ENCODE peak calls at places on chromosomes 13 and 19, in seven cellular contexts. U, W, S, V, I, P and K are unnamed samples.

GRCh38 chr13:107141767-107142166 is 573.8 kb upstream of the ARGLU1 start:
- DNase-seq in U (no peak), W (no peak), S (no peak), V (no peak), I (no peak), P (no peak), K (no peak)

GRCh38 chr19:39046037-39046821 is 13.9 kb upstream of the FBXO27 start:
- DNase-seq in U (no peak), W (no peak), S (no peak), V (peak; percentile 32), I (no peak), P (no peak), K (no peak)

GRCh38 chr13:70784590-70784989 is 676.3 kb upstream of the KLHL1 start:
- DNase-seq in U (no peak), W (no peak), S (no peak), V (no peak), I (no peak), P (no peak), K (no peak)

GRCh38 chr19:27844261-27844660 is 1368.7 kb downstream of the UQCRFS1 start:
- DNase-seq in U (no peak), W (no peak), S (no peak), V (no peak), I (no peak), P (no peak), K (no peak)

GRCh38 chr19:42005504-42005903 is 11.5 kb upstream of the ATP1A3 start:
- DNase-seq in U (no peak), W (no peak), S (no peak), V (no peak), I (no peak), P (no peak), K (no peak)

GRCh38 chr13:111999352-111999751 is 67.6 kb upstream of the SOX1 start:
- DNase-seq in U (no peak), W (no peak), S (no peak), V (no peak), I (no peak), P (no peak), K (no peak)

GRCh38 chr13:71306821-71307220 is 560.2 kb downstream of the DACH1 start:
- DNase-seq in U (no peak), W (no peak), S (no peak), V (no peak), I (no peak), P (no peak), K (no peak)

GRCh38 chr13:27258637-27259377 is 7.4 kb downstream of the RPL21 start:
- DNase-seq in U (no peak), W (no peak), S (no peak), V (no peak), I (no peak), P (no peak), K (no peak)

GRCh38 chr13:30151398-30151797 is 156.0 kb downstream of the KATNAL1 start:
- DNase-seq in U (no peak), W (no peak), S (no peak), V (no peak), I (no peak), P (no peak), K (no peak)

GRCh38 chr19:45547211-45547770 is 37.3 kb downstream of the OPA3 start:
- DNase-seq in U (no peak), W (no peak), S (no peak), V (no peak), I (no peak), P (no peak), K (no peak)

GRCh38 chr19:58393725-58394033 is 1.8 kb upstream of the RNF225 start:
- DNase-seq in U (no peak), W (no peak), S (no peak), V (no peak), I (no peak), P (no peak), K (no peak)

GRCh38 chr19:1019980-1020867 is 699 bp downstream of the TMEM259 start:
- DNase-seq in U (no peak), W (no peak), S (no peak), V (no peak), I (no peak), P (no peak), K (no peak)

GRCh38 chr13:47845981-47846380 is 155.1 kb downstream of the SUCLA2 start:
- DNase-seq in U (no peak), W (no peak), S (no peak), V (no peak), I (no peak), P (no peak), K (no peak)

GRCh38 chr13:109867766-109868165 is 81.4 kb upstream of the IRS2 start:
- DNase-seq in U (no peak), W (no peak), S (no peak), V (no peak), I (no peak), P (no peak), K (no peak)

GRCh38 chr19:44608391-44608821 is 5.0 kb upstream of the IGSF23 start:
- DNase-seq in U (no peak), W (no peak), S (no peak), V (no peak), I (peak; percentile 9), P (no peak), K (no peak)

GRCh38 chr13:104025303-104025702 is 959.1 kb upstream of the SLC10A2 start:
- DNase-seq in U (no peak), W (no peak), S (no peak), V (no peak), I (no peak), P (no peak), K (no peak)

GRCh38 chr19:18322318-18322758 is 538 bp downstream of the LSM4 start:
- DNase-seq in U (no peak), W (peak; percentile 40), S (peak; percentile 29), V (no peak), I (peak; percentile 60), P (peak; percentile 73), K (peak; percentile 52)

GRCh38 chr13:87677334-87678234 is 6.4 kb downstream of the SLITRK5 start:
- DNase-seq in U (no peak), W (peak; percentile 41), S (no peak), V (no peak), I (no peak), P (peak; percentile 28), K (no peak)

GRCh38 chr19:900302-901111 is 7.2 kb downstream of the RNU6-9 start:
- DNase-seq in U (no peak), W (no peak), S (no peak), V (no peak), I (no peak), P (no peak), K (no peak)

GRCh38 chr19:34082289-34083077 is 89.8 kb upstream of the LSM14A start:
- DNase-seq in U (no peak), W (no peak), S (no peak), V (no peak), I (no peak), P (no peak), K (peak; percentile 33)

GRCh38 chr19:32387701-32388392 is 17.7 kb upstream of the DPY19L3 start:
- DNase-seq in U (no peak), W (no peak), S (no peak), V (no peak), I (peak; percentile 61), P (no peak), K (peak; percentile 57)

GRCh38 chr19:27805848-27806247 is 1407.1 kb downstream of the UQCRFS1 start:
- DNase-seq in U (no peak), W (no peak), S (no peak), V (no peak), I (no peak), P (no peak), K (no peak)

GRCh38 chr13:63625869-63626268 is 2210.2 kb upstream of the PCDH20 start:
- DNase-seq in U (no peak), W (no peak), S (no peak), V (no peak), I (peak; percentile 18), P (no peak), K (no peak)

GRCh38 chr13:47474845-47475244 is 526.2 kb downstream of the SUCLA2 start:
- DNase-seq in U (no peak), W (no peak), S (no peak), V (no peak), I (no peak), P (no peak), K (no peak)

GRCh38 chr19:11264452-11265176 is 2.3 kb upstream of the DOCK6 start:
- DNase-seq in U (no peak), W (no peak), S (no peak), V (no peak), I (no peak), P (peak; percentile 73), K (no peak)

GRCh38 chr13:48816696-48817095 is 159.0 kb upstream of the FNDC3A start:
- DNase-seq in U (no peak), W (no peak), S (no peak), V (no peak), I (no peak), P (no peak), K (no peak)

GRCh38 chr13:112697756-112698655 is 8.2 kb downstream of the ATP11A start:
- DNase-seq in U (peak; percentile 49), W (no peak), S (no peak), V (no peak), I (no peak), P (no peak), K (no peak)

GRCh38 chr13:100336795-100337516 is 248.1 kb downstream of the PCCA start:
- DNase-seq in U (no peak), W (no peak), S (no peak), V (no peak), I (no peak), P (no peak), K (no peak)

GRCh38 chr13:74449811-74450524 is 315.8 kb upstream of the KLF12 start:
- DNase-seq in U (no peak), W (no peak), S (no peak), V (no peak), I (no peak), P (no peak), K (no peak)

GRCh38 chr13:22064854-22065646 is 394.2 kb downstream of the FGF9 start:
- DNase-seq in U (no peak), W (no peak), S (no peak), V (no peak), I (no peak), P (no peak), K (no peak)

GRCh38 chr13:39129253-39129652 is 91.0 kb downstream of the NHLRC3 start:
- DNase-seq in U (no peak), W (no peak), S (no peak), V (no peak), I (no peak), P (no peak), K (no peak)

GRCh38 chr13:40064154-40064713 is 408.8 kb downstream of the COG6 start:
- DNase-seq in U (no peak), W (no peak), S (no peak), V (no peak), I (no peak), P (no peak), K (no peak)

GRCh38 chr19:18041054-18041453 is 33.1 kb downstream of the ARRDC2 start:
- DNase-seq in U (no peak), W (no peak), S (no peak), V (no peak), I (no peak), P (no peak), K (no peak)

GRCh38 chr19:3046621-3047306 is 15.5 kb downstream of the TLE5 start:
- DNase-seq in U (no peak), W (no peak), S (no peak), V (no peak), I (no peak), P (no peak), K (no peak)

GRCh38 chr13:28583661-28584091 is 75.3 kb upstream of the POMP start:
- DNase-seq in U (no peak), W (no peak), S (no peak), V (no peak), I (no peak), P (no peak), K (no peak)